ENCODE peak calls at places on chromosomes 4 and X, in seven cellular contexts. Z is omental fat pad, Y is heart right ventricle, G is brain microvascular endothelial cell, E is dorsolateral prefrontal cortex, R is lower lobe of right lung, U is upper lobe of right lung. K is an unnamed sample.

GRCh38 chr4:20809796-20810195 is 109.5 kb downstream of the PACRGL start:
- DNase-seq in E (no peak), U (peak; percentile 73), Z (no peak), Y (no peak), R (peak; percentile 53), G (no peak), K (no peak)

GRCh38 chrX:118963159-118963558 is 11.3 kb upstream of the LONRF3 start:
- DNase-seq in E (no peak), Z (no peak), Y (no peak), U (no peak), G (no peak), R (no peak), K (no peak)

GRCh38 chr4:6727081-6727942 is 11.3 kb downstream of the BLOC1S4 start:
- DNase-seq in R (no peak), U (no peak), Z (no peak), E (peak; percentile 93), Y (no peak), G (peak; percentile 14), K (no peak)

GRCh38 chr4:15942283-15942682 is 3.7 kb upstream of the FGFBP1 start:
- DNase-seq in Z (no peak), E (no peak), U (no peak), R (no peak), G (no peak), Y (no peak), K (no peak)

GRCh38 chrX:110944323-110944761 is 148.7 kb upstream of the CHRDL1 start:
- DNase-seq in Y (no peak), G (no peak), R (no peak), Z (no peak), U (no peak), E (peak; percentile 40), K (no peak)

GRCh38 chrX:34987646-34988045 is 45.0 kb downstream of the FAM47B start:
- DNase-seq in G (no peak), R (no peak), Y (no peak), E (no peak), U (no peak), Z (no peak), K (no peak)

GRCh38 chr4:175330652-175331051 is 412.5 kb downstream of the ADAM29 start:
- DNase-seq in U (no peak), E (no peak), Y (no peak), R (no peak), G (peak; percentile 81), Z (no peak), K (no peak)

GRCh38 chr4:69849969-69850368 is 10.0 kb downstream of the SULT1E1 start:
- DNase-seq in Z (no peak), U (no peak), E (no peak), G (no peak), Y (no peak), R (no peak), K (no peak)

GRCh38 chr4:185512516-185512915 is 22.8 kb downstream of the PDLIM3 start:
- DNase-seq in Z (no peak), E (no peak), G (peak; percentile 59), U (no peak), R (no peak), Y (no peak), K (no peak)

GRCh38 chr4:7291372-7292135 is 99.2 kb downstream of the SORCS2 start:
- DNase-seq in Z (no peak), R (no peak), Y (peak; percentile 79), U (no peak), G (peak; percentile 33), E (no peak), K (no peak)

GRCh38 chrX:86806786-86807185 is 658.5 kb downstream of the DACH2 start:
- DNase-seq in E (no peak), G (peak; percentile 2), Z (no peak), Y (no peak), R (no peak), U (no peak), K (no peak)

GRCh38 chr4:34182346-34182745 is 2062.0 kb downstream of the ARAP2 start:
- DNase-seq in U (no peak), R (no peak), G (no peak), E (no peak), Y (no peak), Z (no peak), K (no peak)

GRCh38 chrX:11412715-11413623 is 119.8 kb downstream of the AMELX start:
- DNase-seq in U (no peak), Y (no peak), Z (no peak), R (no peak), G (no peak), E (no peak), K (no peak)

GRCh38 chr4:51867689-51868448 is 24.9 kb downstream of the DCUN1D4 start:
- DNase-seq in G (no peak), E (no peak), Y (no peak), R (no peak), Z (no peak), U (no peak), K (no peak)

GRCh38 chrX:114584434-114584943 is 603 bp downstream of the HTR2C start:
- DNase-seq in Z (no peak), G (no peak), U (no peak), Y (no peak), E (no peak), R (no peak), K (no peak)

GRCh38 chr4:165379662-165380061 is 854 bp downstream of the CPE start:
- DNase-seq in E (no peak), Z (no peak), U (no peak), Y (peak; percentile 23), G (peak; percentile 79), R (no peak), K (no peak)

GRCh38 chr4:159983080-159983479 is 880.2 kb downstream of the RAPGEF2 start:
- DNase-seq in G (no peak), E (no peak), R (no peak), U (no peak), Z (no peak), Y (no peak), K (no peak)

GRCh38 chr4:159607824-159608223 is 504.9 kb downstream of the RAPGEF2 start:
- DNase-seq in Z (no peak), Y (no peak), G (no peak), E (no peak), R (no peak), U (no peak), K (no peak)

GRCh38 chr4:55733874-55734437 is 85.6 kb upstream of the EXOC1L start:
- DNase-seq in E (no peak), U (peak; percentile 78), Z (peak; percentile 58), Y (peak; percentile 16), G (peak; percentile 51), R (peak; percentile 79), K (no peak)

GRCh38 chr4:55732864-55733263 is 86.7 kb upstream of the EXOC1L start:
- DNase-seq in U (no peak), R (no peak), G (no peak), E (no peak), Y (no peak), Z (no peak), K (no peak)

GRCh38 chr4:55736605-55737183 is 82.9 kb upstream of the EXOC1L start:
- DNase-seq in Z (no peak), G (no peak), E (no peak), Y (no peak), R (no peak), U (no peak), K (no peak)
- TF ChIP-seq CTCF in Z (no peak), G (no peak), E (peak; percentile 44), Y (peak; percentile 34), R (peak; percentile 27), U (peak; percentile 43), K (peak; percentile 43)

GRCh38 chrX:5236749-5237148 is 991.9 kb downstream of the NLGN4X start:
- DNase-seq in E (no peak), U (no peak), Z (no peak), G (no peak), R (no peak), Y (no peak), K (no peak)
- TF ChIP-seq CTCF in E (no peak), U (no peak), Z (no peak), G (no peak), R (no peak), Y (no peak), K (no peak)

DNA sequence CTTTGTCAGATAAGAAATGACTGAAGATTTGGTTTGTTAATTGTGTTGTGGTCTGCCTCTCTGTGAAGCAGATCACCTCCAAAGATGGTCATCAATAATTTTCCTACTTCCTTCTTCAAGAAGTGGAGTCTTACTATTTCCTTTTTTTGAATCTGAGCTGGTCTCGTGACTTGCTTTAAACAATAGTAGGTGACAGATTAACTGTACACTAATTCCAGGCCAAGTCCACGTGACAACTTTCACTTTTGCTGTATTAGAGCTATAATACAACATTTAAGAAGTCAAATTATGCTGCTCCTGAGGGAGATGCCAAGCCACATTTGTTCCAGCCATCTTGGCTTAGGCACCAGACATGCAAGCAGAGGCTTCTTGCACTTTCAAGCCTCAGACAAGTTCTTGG is 393.8 kb upstream of the GRID2 start:
- DNase-seq in Y (no peak), Z (no peak), R (no peak), U (no peak), G (no peak), E (no peak), K (no peak)
- TF ChIP-seq CTCF in Y (no peak), Z (no peak), R (no peak), U (no peak), G (no peak), E (no peak), K (no peak)

GRCh38 chrX:133776072-133776471 is 209.3 kb downstream of the GPC3 start:
- DNase-seq in R (peak; percentile 41), G (peak; percentile 10), Z (peak; percentile 28), Y (no peak), U (peak; percentile 55), E (no peak), K (no peak)
- TF ChIP-seq CTCF in R (peak; percentile 42), G (peak; percentile 71), Z (no peak), Y (peak; percentile 26), U (peak; percentile 41), E (peak; percentile 52), K (peak; percentile 41)

GRCh38 chr4:177012918-177013545 is 220.3 kb upstream of the VEGFC start:
- DNase-seq in R (no peak), Y (no peak), E (no peak), U (no peak), G (no peak), Z (no peak), K (no peak)
- TF ChIP-seq CTCF in R (no peak), Y (no peak), E (no peak), U (no peak), G (no peak), Z (no peak), K (no peak)